ENCODE peak calls at places on chromosomes 4 and X, in eight cellular contexts. One of them, this sample, is unnamed.

GRCh38 chrX:53247928-53248327 is 22.9 kb upstream of the KDM5C start:
- DNase-seq in M059J: no peak
- DNase-seq in Calu3: no peak
- DNase-seq in GM23248: no peak
- DNase-seq in NCI-H1092: no peak
- DNase-seq in ELR: no peak
- DNase-seq in memory B cell: no peak
- DNase-seq in left ventricle myocardium superior: no peak
- DNase-seq in this sample: peak; percentile 61

GRCh38 chrX:108811891-108812290 is 75.5 kb upstream of the IRS4 start:
- DNase-seq in GM23248: no peak
- DNase-seq in left ventricle myocardium superior: no peak
- DNase-seq in memory B cell: no peak
- DNase-seq in M059J: no peak
- DNase-seq in NCI-H1092: no peak
- DNase-seq in Calu3: no peak
- DNase-seq in ELR: peak; percentile 0
- DNase-seq in this sample: no peak

GRCh38 chr4:127143460-127144190 is 489.1 kb upstream of the INTU start:
- DNase-seq in left ventricle myocardium superior: no peak
- DNase-seq in GM23248: peak; percentile 74
- DNase-seq in M059J: peak; percentile 53
- DNase-seq in NCI-H1092: no peak
- DNase-seq in memory B cell: no peak
- DNase-seq in Calu3: no peak
- DNase-seq in ELR: peak; percentile 47
- DNase-seq in this sample: no peak

GRCh38 chr4:77104405-77105292 is 28.9 kb upstream of the CCNI start:
- DNase-seq in NCI-H1092: no peak
- DNase-seq in GM23248: peak; percentile 47
- DNase-seq in ELR: peak; percentile 6
- DNase-seq in left ventricle myocardium superior: peak; percentile 76
- DNase-seq in M059J: peak; percentile 18
- DNase-seq in memory B cell: no peak
- DNase-seq in Calu3: peak; percentile 46
- DNase-seq in this sample: peak; percentile 73

GRCh38 chrX:74492720-74493201 is 71.5 kb downstream of the SLC16A2 start:
- DNase-seq in left ventricle myocardium superior: no peak
- DNase-seq in M059J: no peak
- DNase-seq in Calu3: no peak
- DNase-seq in NCI-H1092: peak; percentile 14
- DNase-seq in ELR: no peak
- DNase-seq in memory B cell: peak; percentile 0
- DNase-seq in GM23248: no peak
- DNase-seq in this sample: no peak

GRCh38 chr4:142960134-142960533 is 114.0 kb upstream of the INPP4B start:
- DNase-seq in ELR: no peak
- DNase-seq in left ventricle myocardium superior: no peak
- DNase-seq in M059J: no peak
- DNase-seq in NCI-H1092: no peak
- DNase-seq in GM23248: no peak
- DNase-seq in Calu3: no peak
- DNase-seq in memory B cell: no peak
- DNase-seq in this sample: no peak

GRCh38 chr4:822361-823092 is 3.4 kb downstream of the CPLX1 start:
- DNase-seq in GM23248: no peak
- DNase-seq in ELR: no peak
- DNase-seq in memory B cell: no peak
- DNase-seq in Calu3: no peak
- DNase-seq in left ventricle myocardium superior: no peak
- DNase-seq in NCI-H1092: no peak
- DNase-seq in M059J: no peak
- DNase-seq in this sample: no peak

GRCh38 chr4:83369825-83370639 is 35.4 kb upstream of the HPSE start:
- DNase-seq in ELR: peak; percentile 54
- DNase-seq in M059J: no peak
- DNase-seq in GM23248: no peak
- DNase-seq in NCI-H1092: no peak
- DNase-seq in left ventricle myocardium superior: no peak
- DNase-seq in Calu3: no peak
- DNase-seq in memory B cell: no peak
- DNase-seq in this sample: no peak

GRCh38 chr4:147492761-147493160 is 11.9 kb downstream of the EDNRA start:
- DNase-seq in GM23248: peak; percentile 35
- DNase-seq in M059J: peak; percentile 22
- DNase-seq in Calu3: no peak
- DNase-seq in left ventricle myocardium superior: peak; percentile 37
- DNase-seq in ELR: peak; percentile 57
- DNase-seq in memory B cell: no peak
- DNase-seq in NCI-H1092: no peak
- DNase-seq in this sample: no peak

GRCh38 chr4:73707918-73708577 is 32.3 kb upstream of the CXCL8 start:
- DNase-seq in NCI-H1092: no peak
- DNase-seq in M059J: peak; percentile 96
- DNase-seq in GM23248: peak; percentile 93
- DNase-seq in ELR: peak; percentile 97
- DNase-seq in left ventricle myocardium superior: peak; percentile 50
- DNase-seq in Calu3: peak; percentile 41
- DNase-seq in memory B cell: no peak
- DNase-seq in this sample: peak; percentile 93

GRCh38 chrX:12497832-12498591 is 293.2 kb upstream of the PRPS2 start:
- DNase-seq in left ventricle myocardium superior: no peak
- DNase-seq in ELR: peak; percentile 7
- DNase-seq in memory B cell: no peak
- DNase-seq in NCI-H1092: no peak
- DNase-seq in M059J: peak; percentile 2
- DNase-seq in GM23248: no peak
- DNase-seq in Calu3: peak; percentile 21
- DNase-seq in this sample: no peak

GRCh38 chr4:95170176-95170575 is 378.6 kb downstream of the UNC5C start:
- DNase-seq in memory B cell: no peak
- DNase-seq in ELR: no peak
- DNase-seq in Calu3: no peak
- DNase-seq in left ventricle myocardium superior: no peak
- DNase-seq in NCI-H1092: no peak
- DNase-seq in M059J: no peak
- DNase-seq in GM23248: no peak
- DNase-seq in this sample: no peak

GRCh38 chr4:39976945-39977488 is 694 bp downstream of the PDS5A start:
- DNase-seq in NCI-H1092: peak; percentile 17
- DNase-seq in memory B cell: peak; percentile 25
- DNase-seq in Calu3: peak; percentile 13
- DNase-seq in left ventricle myocardium superior: no peak
- DNase-seq in GM23248: peak; percentile 56
- DNase-seq in ELR: peak; percentile 44
- DNase-seq in M059J: peak; percentile 24
- DNase-seq in this sample: peak; percentile 39

GRCh38 chr4:77002321-77002720 is 52.8 kb downstream of the SEPTIN11 start:
- DNase-seq in M059J: peak; percentile 27
- DNase-seq in NCI-H1092: no peak
- DNase-seq in memory B cell: no peak
- DNase-seq in left ventricle myocardium superior: no peak
- DNase-seq in Calu3: no peak
- DNase-seq in GM23248: no peak
- DNase-seq in ELR: no peak
- DNase-seq in this sample: no peak

GRCh38 chrX:38999967-39000745 is 198.9 kb downstream of the MID1IP1 start:
- DNase-seq in memory B cell: no peak
- DNase-seq in ELR: no peak
- DNase-seq in Calu3: no peak
- DNase-seq in left ventricle myocardium superior: no peak
- DNase-seq in M059J: no peak
- DNase-seq in NCI-H1092: no peak
- DNase-seq in GM23248: no peak
- DNase-seq in this sample: no peak

GRCh38 chr4:39706334-39706733 is 8.4 kb downstream of the UBE2K start:
- DNase-seq in ELR: peak; percentile 88
- DNase-seq in NCI-H1092: no peak
- DNase-seq in M059J: peak; percentile 91
- DNase-seq in Calu3: no peak
- DNase-seq in left ventricle myocardium superior: peak; percentile 39
- DNase-seq in memory B cell: no peak
- DNase-seq in GM23248: peak; percentile 93
- DNase-seq in this sample: peak; percentile 65

GRCh38 chrX:16754019-16754418 is 32.2 kb upstream of the TXLNG start:
- DNase-seq in ELR: no peak
- DNase-seq in memory B cell: no peak
- DNase-seq in NCI-H1092: no peak
- DNase-seq in Calu3: no peak
- DNase-seq in M059J: no peak
- DNase-seq in left ventricle myocardium superior: no peak
- DNase-seq in GM23248: no peak
- DNase-seq in this sample: no peak

GRCh38 chr4:158020734-158021346 is 152.0 kb downstream of the GASK1B start:
- DNase-seq in ELR: peak; percentile 90
- DNase-seq in left ventricle myocardium superior: no peak
- DNase-seq in NCI-H1092: no peak
- DNase-seq in GM23248: peak; percentile 85
- DNase-seq in Calu3: no peak
- DNase-seq in memory B cell: no peak
- DNase-seq in M059J: peak; percentile 85
- DNase-seq in this sample: peak; percentile 84

GRCh38 chrX:15384304-15384703 is at the start of gene VEGFD:
- DNase-seq in memory B cell: no peak
- DNase-seq in ELR: no peak
- DNase-seq in GM23248: peak; percentile 48
- DNase-seq in NCI-H1092: no peak
- DNase-seq in Calu3: no peak
- DNase-seq in M059J: no peak
- DNase-seq in left ventricle myocardium superior: no peak
- DNase-seq in this sample: no peak

GRCh38 chr4:167989815-167990214 is 102.5 kb upstream of the ANXA10 start:
- DNase-seq in GM23248: peak; percentile 4
- DNase-seq in memory B cell: no peak
- DNase-seq in Calu3: no peak
- DNase-seq in ELR: peak; percentile 31
- DNase-seq in NCI-H1092: no peak
- DNase-seq in M059J: peak; percentile 8
- DNase-seq in left ventricle myocardium superior: no peak
- DNase-seq in this sample: no peak

GRCh38 chr4:37001688-37002436 is 242.7 kb upstream of the NWD2 start:
- DNase-seq in memory B cell: no peak
- DNase-seq in Calu3: no peak
- DNase-seq in left ventricle myocardium superior: no peak
- DNase-seq in GM23248: no peak
- DNase-seq in NCI-H1092: no peak
- DNase-seq in ELR: no peak
- DNase-seq in M059J: peak; percentile 62
- DNase-seq in this sample: no peak

GRCh38 chrX:149948001-149948400 is 9.7 kb upstream of the EOLA2 start:
- DNase-seq in GM23248: no peak
- DNase-seq in NCI-H1092: no peak
- DNase-seq in Calu3: no peak
- DNase-seq in memory B cell: no peak
- DNase-seq in M059J: no peak
- DNase-seq in ELR: no peak
- DNase-seq in left ventricle myocardium superior: no peak
- DNase-seq in this sample: no peak

GRCh38 chr4:2248821-2249261 is 6.9 kb upstream of the HAUS3 start:
- DNase-seq in Calu3: no peak
- DNase-seq in memory B cell: no peak
- DNase-seq in M059J: no peak
- DNase-seq in left ventricle myocardium superior: no peak
- DNase-seq in NCI-H1092: no peak
- DNase-seq in ELR: no peak
- DNase-seq in GM23248: no peak
- DNase-seq in this sample: no peak

GRCh38 chr4:94561249-94562024 is 109.7 kb downstream of the PDLIM5 start:
- DNase-seq in Calu3: no peak
- DNase-seq in M059J: peak; percentile 78
- DNase-seq in GM23248: peak; percentile 77
- DNase-seq in left ventricle myocardium superior: no peak
- DNase-seq in NCI-H1092: no peak
- DNase-seq in ELR: peak; percentile 80
- DNase-seq in memory B cell: no peak
- DNase-seq in this sample: peak; percentile 71

GRCh38 chr4:83114576-83114975 is at the start of gene PLAC8:
- DNase-seq in Calu3: no peak
- DNase-seq in M059J: peak; percentile 78
- DNase-seq in GM23248: no peak
- DNase-seq in left ventricle myocardium superior: no peak
- DNase-seq in NCI-H1092: peak; percentile 1
- DNase-seq in memory B cell: no peak
- DNase-seq in ELR: peak; percentile 67
- DNase-seq in this sample: peak; percentile 87

GRCh38 chr4:44740201-44740600 is 13.8 kb upstream of the GNPDA2 start:
- DNase-seq in M059J: no peak
- DNase-seq in Calu3: no peak
- DNase-seq in ELR: peak; percentile 11
- DNase-seq in memory B cell: no peak
- DNase-seq in GM23248: peak; percentile 8
- DNase-seq in left ventricle myocardium superior: no peak
- DNase-seq in NCI-H1092: no peak
- DNase-seq in this sample: no peak

GRCh38 chr4:40718571-40718970 is 31.2 kb upstream of the NSUN7 start:
- DNase-seq in left ventricle myocardium superior: no peak
- DNase-seq in ELR: no peak
- DNase-seq in Calu3: peak; percentile 36
- DNase-seq in M059J: no peak
- DNase-seq in GM23248: no peak
- DNase-seq in memory B cell: no peak
- DNase-seq in NCI-H1092: no peak
- DNase-seq in this sample: no peak

GRCh38 chrX:55908685-55909212 is 191.2 kb downstream of the RRAGB start:
- DNase-seq in Calu3: peak; percentile 18
- DNase-seq in NCI-H1092: no peak
- DNase-seq in left ventricle myocardium superior: no peak
- DNase-seq in ELR: peak; percentile 6
- DNase-seq in M059J: peak; percentile 32
- DNase-seq in GM23248: peak; percentile 35
- DNase-seq in memory B cell: peak; percentile 2
- DNase-seq in this sample: peak; percentile 20

GRCh38 chr4:114272226-114272625 is 292.8 kb upstream of the ARSJ start:
- DNase-seq in left ventricle myocardium superior: no peak
- DNase-seq in GM23248: peak; percentile 96
- DNase-seq in Calu3: no peak
- DNase-seq in ELR: peak; percentile 96
- DNase-seq in M059J: peak; percentile 92
- DNase-seq in NCI-H1092: no peak
- DNase-seq in memory B cell: no peak
- DNase-seq in this sample: peak; percentile 90

GRCh38 chr4:119725688-119726330 is 97.2 kb upstream of the PDE5A start:
- DNase-seq in memory B cell: no peak
- DNase-seq in left ventricle myocardium superior: no peak
- DNase-seq in GM23248: peak; percentile 64
- DNase-seq in ELR: no peak
- DNase-seq in M059J: peak; percentile 19
- DNase-seq in Calu3: peak; percentile 5
- DNase-seq in NCI-H1092: no peak
- DNase-seq in this sample: no peak

GRCh38 chr4:40289366-40290188 is 45.6 kb upstream of the CHRNA9 start:
- DNase-seq in memory B cell: no peak
- DNase-seq in left ventricle myocardium superior: no peak
- DNase-seq in NCI-H1092: no peak
- DNase-seq in M059J: peak; percentile 67
- DNase-seq in GM23248: no peak
- DNase-seq in Calu3: no peak
- DNase-seq in ELR: peak; percentile 68
- DNase-seq in this sample: no peak

GRCh38 chr4:158496030-158496741 is 25.5 kb upstream of the RXFP1 start:
- DNase-seq in GM23248: peak; percentile 4
- DNase-seq in left ventricle myocardium superior: peak; percentile 52
- DNase-seq in ELR: peak; percentile 23
- DNase-seq in memory B cell: no peak
- DNase-seq in M059J: peak; percentile 26
- DNase-seq in NCI-H1092: peak; percentile 2
- DNase-seq in Calu3: peak; percentile 48
- DNase-seq in this sample: no peak

GRCh38 chrX:40127052-40127451 is 29.3 kb upstream of the BCOR start:
- DNase-seq in M059J: peak; percentile 32
- DNase-seq in left ventricle myocardium superior: no peak
- DNase-seq in Calu3: no peak
- DNase-seq in NCI-H1092: no peak
- DNase-seq in memory B cell: no peak
- DNase-seq in GM23248: peak; percentile 42
- DNase-seq in ELR: peak; percentile 26
- DNase-seq in this sample: no peak

GRCh38 chr4:103400405-103400804 is 202.3 kb upstream of the CENPE start:
- DNase-seq in left ventricle myocardium superior: no peak
- DNase-seq in NCI-H1092: no peak
- DNase-seq in memory B cell: no peak
- DNase-seq in GM23248: peak; percentile 3
- DNase-seq in ELR: peak; percentile 51
- DNase-seq in M059J: peak; percentile 12
- DNase-seq in Calu3: no peak
- DNase-seq in this sample: peak; percentile 91

This sample was measured in mammary epithelial cell.